ENCODE peak calls at places on chromosomes 1 and 21, in four cellular contexts. One of them, this sample, is unnamed.

GRCh38 chr1:234599617-234600417 is 10.2 kb downstream of the IRF2BP2 start:
- DNase-seq in activated T-helper 1 cell treated with anti-CD3 and anti-CD28 coated beads, Interleukin-2, amount 50 U/mL, for 16 hours: peak; percentile 54
- DNase-seq in dorsolateral prefrontal cortex: peak; percentile 75
- DNase-seq in C1 segment of cervical spinal cord: peak; percentile 89
- DNase-seq in this sample: peak; percentile 80

GRCh38 chr1:173095632-173096031 is 44.9 kb upstream of the TNFSF18 start:
- DNase-seq in activated T-helper 1 cell treated with anti-CD3 and anti-CD28 coated beads, Interleukin-2, amount 50 U/mL, for 16 hours: no peak
- DNase-seq in C1 segment of cervical spinal cord: no peak
- DNase-seq in dorsolateral prefrontal cortex: no peak
- DNase-seq in this sample: no peak

GRCh38 chr1:233459968-233460367 is 132.4 kb downstream of the MAP3K21 start:
- DNase-seq in C1 segment of cervical spinal cord: no peak
- DNase-seq in activated T-helper 1 cell treated with anti-CD3 and anti-CD28 coated beads, Interleukin-2, amount 50 U/mL, for 16 hours: no peak
- DNase-seq in dorsolateral prefrontal cortex: no peak
- DNase-seq in this sample: no peak

GRCh38 chr1:153697873-153698647 is 19.6 kb downstream of the NPR1 start:
- DNase-seq in C1 segment of cervical spinal cord: no peak
- DNase-seq in activated T-helper 1 cell treated with anti-CD3 and anti-CD28 coated beads, Interleukin-2, amount 50 U/mL, for 16 hours: no peak
- DNase-seq in dorsolateral prefrontal cortex: no peak
- DNase-seq in this sample: no peak

GRCh38 chr1:180800945-180801344 is 111.8 kb upstream of the KIAA1614 start:
- DNase-seq in dorsolateral prefrontal cortex: no peak
- DNase-seq in activated T-helper 1 cell treated with anti-CD3 and anti-CD28 coated beads, Interleukin-2, amount 50 U/mL, for 16 hours: no peak
- DNase-seq in C1 segment of cervical spinal cord: no peak
- DNase-seq in this sample: no peak

GRCh38 chr1:116902718-116903390 is 6.9 kb upstream of the PTGFRN start:
- DNase-seq in activated T-helper 1 cell treated with anti-CD3 and anti-CD28 coated beads, Interleukin-2, amount 50 U/mL, for 16 hours: no peak
- DNase-seq in dorsolateral prefrontal cortex: no peak
- DNase-seq in C1 segment of cervical spinal cord: no peak
- DNase-seq in this sample: no peak

GRCh38 chr21:45523411-45524101 is 18.7 kb downstream of the SLC19A1 start:
- DNase-seq in dorsolateral prefrontal cortex: no peak
- DNase-seq in C1 segment of cervical spinal cord: no peak
- DNase-seq in activated T-helper 1 cell treated with anti-CD3 and anti-CD28 coated beads, Interleukin-2, amount 50 U/mL, for 16 hours: no peak
- DNase-seq in this sample: no peak

GRCh38 chr1:193111641-193112090 is 6.5 kb upstream of the GLRX2 start:
- DNase-seq in dorsolateral prefrontal cortex: no peak
- DNase-seq in C1 segment of cervical spinal cord: no peak
- DNase-seq in activated T-helper 1 cell treated with anti-CD3 and anti-CD28 coated beads, Interleukin-2, amount 50 U/mL, for 16 hours: no peak
- DNase-seq in this sample: peak; percentile 43

GRCh38 chr1:168923521-168924136 is 182.9 kb upstream of the ATP1B1 start:
- DNase-seq in activated T-helper 1 cell treated with anti-CD3 and anti-CD28 coated beads, Interleukin-2, amount 50 U/mL, for 16 hours: no peak
- DNase-seq in dorsolateral prefrontal cortex: no peak
- DNase-seq in C1 segment of cervical spinal cord: no peak
- DNase-seq in this sample: no peak

GRCh38 chr1:177629526-177629925 is 340.3 kb downstream of the SEC16B start:
- DNase-seq in C1 segment of cervical spinal cord: no peak
- DNase-seq in dorsolateral prefrontal cortex: no peak
- DNase-seq in activated T-helper 1 cell treated with anti-CD3 and anti-CD28 coated beads, Interleukin-2, amount 50 U/mL, for 16 hours: no peak
- DNase-seq in this sample: no peak

GRCh38 chr21:46095106-46095719 is 2.7 kb upstream of the COL6A2 start:
- DNase-seq in dorsolateral prefrontal cortex: no peak
- DNase-seq in C1 segment of cervical spinal cord: no peak
- DNase-seq in activated T-helper 1 cell treated with anti-CD3 and anti-CD28 coated beads, Interleukin-2, amount 50 U/mL, for 16 hours: no peak
- DNase-seq in this sample: no peak

GRCh38 chr1:82540006-82540405 is 739.3 kb downstream of the ADGRL2 start:
- DNase-seq in C1 segment of cervical spinal cord: no peak
- DNase-seq in activated T-helper 1 cell treated with anti-CD3 and anti-CD28 coated beads, Interleukin-2, amount 50 U/mL, for 16 hours: no peak
- DNase-seq in dorsolateral prefrontal cortex: no peak
- DNase-seq in this sample: no peak

GRCh38 chr1:14113271-14113670 is 413.3 kb downstream of the PRDM2 start:
- DNase-seq in dorsolateral prefrontal cortex: no peak
- DNase-seq in activated T-helper 1 cell treated with anti-CD3 and anti-CD28 coated beads, Interleukin-2, amount 50 U/mL, for 16 hours: no peak
- DNase-seq in C1 segment of cervical spinal cord: no peak
- DNase-seq in this sample: no peak

GRCh38 chr1:226108935-226109828 is 46.7 kb downstream of the H3-3A start:
- DNase-seq in C1 segment of cervical spinal cord: no peak
- DNase-seq in activated T-helper 1 cell treated with anti-CD3 and anti-CD28 coated beads, Interleukin-2, amount 50 U/mL, for 16 hours: no peak
- DNase-seq in dorsolateral prefrontal cortex: no peak
- DNase-seq in this sample: no peak

GRCh38 chr1:52152976-52153375 is 11.1 kb downstream of the ZFYVE9 start:
- DNase-seq in C1 segment of cervical spinal cord: no peak
- DNase-seq in dorsolateral prefrontal cortex: no peak
- DNase-seq in activated T-helper 1 cell treated with anti-CD3 and anti-CD28 coated beads, Interleukin-2, amount 50 U/mL, for 16 hours: no peak
- DNase-seq in this sample: no peak

GRCh38 chr21:45536301-45537081 is 5.7 kb downstream of the SLC19A1 start:
- DNase-seq in dorsolateral prefrontal cortex: no peak
- DNase-seq in C1 segment of cervical spinal cord: no peak
- DNase-seq in activated T-helper 1 cell treated with anti-CD3 and anti-CD28 coated beads, Interleukin-2, amount 50 U/mL, for 16 hours: no peak
- DNase-seq in this sample: peak; percentile 35

GRCh38 chr1:26218906-26219494 is 15.0 kb upstream of the CEP85 start:
- DNase-seq in dorsolateral prefrontal cortex: no peak
- DNase-seq in C1 segment of cervical spinal cord: no peak
- DNase-seq in activated T-helper 1 cell treated with anti-CD3 and anti-CD28 coated beads, Interleukin-2, amount 50 U/mL, for 16 hours: no peak
- DNase-seq in this sample: no peak

GRCh38 chr1:177274687-177275211 is 104.0 kb downstream of the BRINP2 start:
- DNase-seq in C1 segment of cervical spinal cord: no peak
- DNase-seq in dorsolateral prefrontal cortex: no peak
- DNase-seq in activated T-helper 1 cell treated with anti-CD3 and anti-CD28 coated beads, Interleukin-2, amount 50 U/mL, for 16 hours: no peak
- DNase-seq in this sample: no peak

GRCh38 chr1:54942976-54943375 is 37.5 kb upstream of the TMEM61 start:
- DNase-seq in dorsolateral prefrontal cortex: no peak
- DNase-seq in activated T-helper 1 cell treated with anti-CD3 and anti-CD28 coated beads, Interleukin-2, amount 50 U/mL, for 16 hours: no peak
- DNase-seq in C1 segment of cervical spinal cord: no peak
- DNase-seq in this sample: no peak